ENCODE peak calls at places on chromosomes 12 and 14, in eight cellular contexts. K is Peyer's patch, N is NB4, O is transverse colon, M is stomach, W is A549, X is GM12891, D is suprapubic skin. U is an unnamed sample.

GRCh38 chr12:131757111-131757510 is 46.2 kb downstream of the SFSWAP start:
- DNase-seq in N (no peak), K (no peak), W (no peak), M (no peak), D (no peak), X (no peak), O (no peak), U (no peak)

GRCh38 chr12:16726879-16727278 is 120.9 kb upstream of the LMO3 start:
- DNase-seq in K (no peak), D (no peak), W (no peak), O (no peak), X (no peak), N (no peak), M (no peak), U (no peak)

GRCh38 chr12:13124661-13125505 is 21.4 kb upstream of the GSG1 start:
- DNase-seq in O (no peak), X (no peak), D (no peak), K (no peak), M (no peak), N (no peak), W (no peak), U (peak; percentile 38)

GRCh38 chr14:55701638-55702037 is 121.6 kb downstream of the KTN1 start:
- DNase-seq in O (no peak), N (no peak), X (no peak), K (no peak), D (no peak), W (no peak), M (no peak), U (no peak)

GRCh38 chr12:88017964-88018363 is 11.2 kb downstream of the C12orf50 start:
- DNase-seq in K (no peak), M (no peak), O (no peak), X (no peak), N (no peak), W (no peak), D (no peak), U (no peak)

GRCh38 chr14:93987376-93987775 is 9.7 kb upstream of the CCDC197 start:
- DNase-seq in D (no peak), M (no peak), K (no peak), N (no peak), X (no peak), W (no peak), O (no peak), U (no peak)

GRCh38 chr12:116135209-116135930 is 142.1 kb downstream of the MED13L start:
- DNase-seq in X (no peak), N (no peak), M (no peak), D (no peak), O (no peak), W (peak; percentile 28), K (no peak), U (no peak)

GRCh38 chr12:6301721-6302120 is 8.8 kb upstream of the PLEKHG6 start:
- DNase-seq in K (no peak), M (no peak), W (no peak), N (no peak), D (no peak), O (no peak), X (no peak), U (no peak)

GRCh38 chr12:121823101-121823726 is 19.4 kb downstream of the SETD1B start:
- DNase-seq in O (no peak), K (no peak), M (no peak), X (no peak), W (no peak), N (no peak), D (no peak), U (no peak)

GRCh38 chr12:62519043-62519442 is 52.4 kb downstream of the MON2 start:
- DNase-seq in N (no peak), K (no peak), M (no peak), D (no peak), W (peak; percentile 21), X (no peak), O (no peak), U (no peak)

GRCh38 chr14:66174453-66174891 is 311.7 kb upstream of the CCDC196 start:
- DNase-seq in N (no peak), K (no peak), X (no peak), W (no peak), D (no peak), M (no peak), O (no peak), U (no peak)

GRCh38 chr12:108642899-108643654 is 9.4 kb upstream of the SELPLG start:
- DNase-seq in M (no peak), X (no peak), N (no peak), K (no peak), D (no peak), O (no peak), W (no peak), U (no peak)

GRCh38 chr14:93426750-93427149 is 4.0 kb upstream of the UNC79 start:
- DNase-seq in M (no peak), K (no peak), D (no peak), N (no peak), X (no peak), O (no peak), W (no peak), U (no peak)

GRCh38 chr14:104277416-104278213 is 139.2 kb downstream of the KIF26A start:
- DNase-seq in K (no peak), X (no peak), N (no peak), O (peak; percentile 4), W (no peak), M (peak; percentile 22), D (no peak), U (no peak)

GRCh38 chr14:77311217-77311616 is 9.5 kb downstream of the POMT2 start:
- DNase-seq in X (no peak), N (peak; percentile 46), O (no peak), K (no peak), D (no peak), M (no peak), W (no peak), U (no peak)

GRCh38 chr12:107684990-107685359 is 624 bp upstream of the PWP1 start:
- DNase-seq in O (peak; percentile 21), M (no peak), D (no peak), K (no peak), N (peak; percentile 61), X (no peak), W (peak; percentile 43), U (no peak)

GRCh38 chr12:117561990-117562389 is 200.6 kb upstream of the NOS1 start:
- DNase-seq in O (no peak), X (no peak), M (no peak), W (no peak), D (no peak), N (no peak), K (no peak), U (no peak)

GRCh38 chr12:15987696-15988095 is 76.6 kb downstream of the DERA start:
- DNase-seq in W (no peak), X (no peak), O (no peak), D (no peak), N (no peak), K (no peak), M (peak; percentile 64), U (no peak)

GRCh38 chr14:23160924-23161522 is 22.4 kb downstream of the SLC7A8 start:
- DNase-seq in O (peak; percentile 44), W (no peak), X (no peak), M (peak; percentile 59), K (no peak), N (peak; percentile 68), D (no peak), U (peak; percentile 54)

GRCh38 chr12:25053021-25053271 is 104.0 kb upstream of the BCAT1 start:
- DNase-seq in M (no peak), D (no peak), W (no peak), O (no peak), X (no peak), N (peak; percentile 76), K (no peak), U (no peak)

GRCh38 chr12:25056011-25056410 is 107.1 kb upstream of the BCAT1 start:
- DNase-seq in K (no peak), O (no peak), N (no peak), X (no peak), D (no peak), W (no peak), M (no peak), U (no peak)

GRCh38 chr12:25052191-25053020 is 103.5 kb upstream of the BCAT1 start:
- DNase-seq in X (peak; percentile 14), K (peak; percentile 67), O (peak; percentile 31), D (no peak), M (no peak), W (no peak), N (peak; percentile 100), U (no peak)

GRCh38 chr12:25054783-25055144 is 105.9 kb upstream of the BCAT1 start:
- DNase-seq in N (peak; percentile 50), K (peak; percentile 44), W (no peak), M (no peak), X (no peak), O (no peak), D (no peak), U (no peak)

GRCh38 chr12:25054076-25054782 is 105.3 kb upstream of the BCAT1 start:
- DNase-seq in M (no peak), W (no peak), X (no peak), D (no peak), O (no peak), N (peak; percentile 50), K (no peak), U (no peak)
- TF ChIP-seq POLR2A in M (no peak), W (no peak), X (no peak), D (no peak), O (no peak), N (no peak), K (no peak), U (no peak)

DNA sequence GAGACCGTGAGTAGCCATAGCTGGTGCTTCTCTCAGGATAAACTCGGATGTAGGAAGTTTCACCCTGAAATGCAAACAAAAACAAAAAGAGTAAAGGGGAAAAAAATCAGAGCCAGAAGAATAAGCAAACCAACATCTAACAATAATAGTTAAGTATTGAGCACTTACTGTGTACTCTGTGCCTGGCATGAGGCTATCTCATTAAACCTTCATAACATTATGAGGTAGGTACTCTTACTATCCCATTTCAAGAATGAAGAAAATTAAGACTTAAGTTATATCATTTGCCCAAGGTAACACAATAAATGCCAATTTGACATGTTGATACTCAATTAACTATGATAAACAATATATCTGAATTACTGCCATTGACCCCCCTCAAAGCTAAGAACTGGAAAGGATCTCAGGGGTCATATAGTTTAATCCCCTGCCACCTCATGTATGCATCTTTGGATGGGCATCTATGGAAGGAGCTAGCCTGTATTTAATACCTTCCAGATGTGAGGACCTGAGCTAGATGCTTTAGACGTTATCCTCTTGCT is 7.4 kb downstream of the SRSF9 start:
- DNase-seq in O (no peak), W (no peak), N (no peak), M (no peak), K (no peak), X (no peak), D (no peak), U (no peak)
- TF ChIP-seq POLR2A in O (no peak), W (no peak), N (no peak), M (no peak), K (no peak), X (no peak), D (no peak), U (no peak)

GRCh38 chr12:52415870-52416750 is 10.0 kb upstream of the KRT82 start:
- DNase-seq in O (peak; percentile 26), W (no peak), K (no peak), N (no peak), X (no peak), D (no peak), M (no peak), U (no peak)
- TF ChIP-seq POLR2A in O (no peak), W (no peak), K (no peak), N (no peak), X (no peak), D (no peak), M (no peak), U (no peak)

DNA sequence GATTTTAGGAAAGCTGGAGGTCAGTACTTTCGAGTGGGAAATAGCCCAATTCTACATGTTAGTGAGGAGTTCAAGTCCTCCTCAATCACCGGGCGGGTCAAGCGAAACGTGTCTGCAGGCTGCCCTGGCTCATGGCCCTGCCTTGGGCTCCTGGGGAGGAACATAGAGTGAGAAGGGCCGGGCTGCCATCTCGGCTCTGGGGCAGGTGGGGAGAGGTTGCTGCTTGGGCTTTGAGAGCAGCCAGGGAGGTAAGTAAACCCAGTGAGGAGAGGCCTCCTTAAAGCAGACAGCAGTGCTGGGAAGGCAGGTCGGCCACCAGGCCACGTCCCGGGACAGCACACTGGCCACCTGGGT is 32.0 kb upstream of the UBC start:
- DNase-seq in X (no peak), N (no peak), K (no peak), M (no peak), W (no peak), D (no peak), O (no peak), U (no peak)
- TF ChIP-seq POLR2A in X (no peak), N (no peak), K (no peak), M (no peak), W (no peak), D (no peak), O (no peak), U (no peak)

U was measured in H54.